ENCODE peak calls at places on chromosomes 16 and 17, in ten cellular contexts. N is type B pancreatic cell, E is heart right ventricle, C is astrocyte of the cerebellum, Z is GM12865, W is activated B cell treated with CpG ODN at 0.5 μM for 24 hours, Q is nephron progenitor cell, K is fibroblast of villous mesenchyme, I is neural progenitor cell, S is body of pancreas. G is an unnamed sample.

GRCh38 chr16:51951668-51952298 is 595.2 kb downstream of the TOX3 start:
- DNase-seq in N (no peak), E (no peak), C (no peak), Z (no peak), W (no peak), Q (peak), K (no peak), I (peak), S (peak), G (no peak)

GRCh38 chr16:78925071-78925714 is 675.3 kb downstream of the MAF start:
- DNase-seq in N (no peak), E (peak), C (no peak), Z (peak), W (no peak), Q (no peak), K (peak), I (peak), S (peak), G (peak)

GRCh38 chr16:88067530-88068411 is 116.5 kb downstream of the BANP start:
- DNase-seq in N (no peak), E (no peak), C (no peak), Z (no peak), W (no peak), Q (no peak), K (no peak), I (no peak), S (peak), G (no peak)

GRCh38 chr16:81493755-81494433 is 49.3 kb downstream of the CMIP start:
- DNase-seq in N (no peak), E (no peak), C (no peak), Z (no peak), W (no peak), Q (no peak), K (peak), I (no peak), S (peak), G (peak)

GRCh38 chr17:40063034-40063765 is 435 bp downstream of the THRA start:
- DNase-seq in N (no peak), E (peak), C (no peak), Z (peak), W (no peak), Q (peak), K (peak), I (peak), S (peak), G (peak)

GRCh38 chr17:50103252-50103651 is 8.1 kb downstream of the PDK2 start:
- DNase-seq in N (no peak), E (no peak), C (no peak), Z (no peak), W (no peak), Q (no peak), K (no peak), I (no peak), S (no peak), G (no peak)

GRCh38 chr17:28917465-28917864 is 14.6 kb upstream of the DHRS13 start:
- DNase-seq in N (no peak), E (no peak), C (no peak), Z (no peak), W (no peak), Q (no peak), K (no peak), I (no peak), S (no peak), G (no peak)

GRCh38 chr16:457732-458400 is 32.4 kb downstream of the RAB11FIP3 start:
- DNase-seq in N (no peak), E (no peak), C (no peak), Z (no peak), W (no peak), Q (no peak), K (peak), I (no peak), S (peak), G (no peak)

GRCh38 chr17:81867123-81867951 is 3.8 kb downstream of the ARHGDIA start:
- DNase-seq in N (no peak), E (no peak), C (no peak), Z (peak), W (no peak), Q (no peak), K (peak), I (peak), S (peak), G (peak)

GRCh38 chr17:18877104-18877503 is 19.2 kb downstream of the PRPSAP2 start:
- DNase-seq in N (no peak), E (no peak), C (no peak), Z (no peak), W (no peak), Q (no peak), K (peak), I (no peak), S (no peak), G (no peak)

GRCh38 chr16:12826559-12826958 is 22.9 kb upstream of the CPPED1 start:
- DNase-seq in N (no peak), E (no peak), C (no peak), Z (no peak), W (no peak), Q (no peak), K (no peak), I (no peak), S (no peak), G (peak)

GRCh38 chr16:69494993-69495392 is 70.6 kb downstream of the CYB5B start:
- DNase-seq in N (no peak), E (no peak), C (no peak), Z (peak), W (no peak), Q (no peak), K (peak), I (peak), S (no peak), G (peak)

GRCh38 chr16:4693956-4694663 is 748 bp downstream of the NUDT16L1 start:
- DNase-seq in N (peak), E (peak), C (no peak), Z (peak), W (peak), Q (peak), K (peak), I (peak), S (peak), G (peak)

DNA sequence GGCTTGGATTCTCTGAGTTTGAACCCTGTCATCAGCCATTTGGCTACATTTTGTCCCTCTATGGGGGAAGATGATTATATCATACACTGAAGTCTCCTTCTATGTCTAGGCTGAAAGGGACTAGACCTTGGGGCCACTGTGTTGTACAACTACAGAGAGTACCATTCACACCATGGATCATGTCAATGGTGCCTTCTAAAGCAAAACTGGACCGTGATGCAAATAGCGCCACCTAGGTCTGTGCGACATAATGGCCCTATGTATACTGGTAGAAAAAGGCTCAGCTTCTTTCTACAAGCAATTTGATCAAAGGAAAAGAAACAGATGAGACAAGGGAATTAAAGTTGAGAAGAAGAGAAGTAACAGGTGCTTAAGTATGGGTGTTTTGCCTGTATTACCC is 100.7 kb downstream of the LYRM1 start:
- DNase-seq in N (no peak), E (no peak), C (no peak), Z (peak), W (no peak), Q (peak), K (peak), I (peak), S (peak), G (peak)
- TF ChIP-seq CTCF in N (peak), E (peak), C (peak), Z (peak), W (no peak), Q (no peak), K (peak), I (peak), S (peak), G (peak)

DNA sequence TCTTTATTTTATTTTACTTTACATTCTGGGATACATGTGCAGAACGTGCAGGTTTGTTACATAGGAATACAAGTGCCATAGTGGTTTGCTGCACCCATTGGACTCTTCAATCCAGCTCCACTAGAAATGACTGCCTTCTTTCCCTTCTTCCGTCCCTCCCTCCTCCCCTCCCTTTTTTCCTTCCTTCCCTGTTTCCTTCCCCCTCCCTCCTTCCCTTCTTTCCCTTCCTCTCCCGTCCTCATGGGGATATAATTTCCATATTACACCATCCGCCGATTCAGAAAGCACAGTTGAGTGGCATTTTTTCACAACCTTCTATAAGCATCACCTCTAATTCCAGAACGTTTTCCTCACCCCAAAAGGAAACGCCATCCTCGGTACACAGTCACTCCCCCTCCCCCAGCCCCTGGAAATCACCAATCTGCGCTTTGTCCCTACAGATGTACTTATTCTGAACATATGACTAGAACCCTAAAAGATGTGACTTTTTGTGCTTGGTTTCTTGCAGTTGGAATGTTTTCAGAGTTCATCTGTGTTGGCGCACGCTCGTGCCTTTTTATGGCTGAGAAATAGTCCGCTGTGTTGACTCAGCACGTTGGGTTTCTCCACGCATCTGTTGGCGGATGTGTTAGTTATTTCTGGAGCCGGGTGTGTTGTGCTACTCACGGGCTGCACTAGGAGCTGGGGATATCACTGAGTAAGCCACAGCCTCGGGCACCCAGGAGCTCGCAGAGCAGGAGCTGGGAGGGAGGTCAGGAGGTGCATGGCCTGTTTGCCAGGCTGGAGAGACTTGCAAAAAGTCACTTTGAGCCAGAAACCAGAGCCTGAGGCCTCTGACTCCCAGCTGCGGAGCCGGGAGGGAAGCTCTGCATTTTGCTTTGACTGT is 336.4 kb downstream of the SEC14L1 start:
- DNase-seq in N (no peak), E (peak), C (peak), Z (no peak), W (no peak), Q (no peak), K (peak), I (no peak), S (peak), G (peak)
- TF ChIP-seq CTCF in N (no peak), E (peak), C (peak), Z (no peak), W (no peak), Q (no peak), K (peak), I (no peak), S (no peak), G (no peak)

DNA sequence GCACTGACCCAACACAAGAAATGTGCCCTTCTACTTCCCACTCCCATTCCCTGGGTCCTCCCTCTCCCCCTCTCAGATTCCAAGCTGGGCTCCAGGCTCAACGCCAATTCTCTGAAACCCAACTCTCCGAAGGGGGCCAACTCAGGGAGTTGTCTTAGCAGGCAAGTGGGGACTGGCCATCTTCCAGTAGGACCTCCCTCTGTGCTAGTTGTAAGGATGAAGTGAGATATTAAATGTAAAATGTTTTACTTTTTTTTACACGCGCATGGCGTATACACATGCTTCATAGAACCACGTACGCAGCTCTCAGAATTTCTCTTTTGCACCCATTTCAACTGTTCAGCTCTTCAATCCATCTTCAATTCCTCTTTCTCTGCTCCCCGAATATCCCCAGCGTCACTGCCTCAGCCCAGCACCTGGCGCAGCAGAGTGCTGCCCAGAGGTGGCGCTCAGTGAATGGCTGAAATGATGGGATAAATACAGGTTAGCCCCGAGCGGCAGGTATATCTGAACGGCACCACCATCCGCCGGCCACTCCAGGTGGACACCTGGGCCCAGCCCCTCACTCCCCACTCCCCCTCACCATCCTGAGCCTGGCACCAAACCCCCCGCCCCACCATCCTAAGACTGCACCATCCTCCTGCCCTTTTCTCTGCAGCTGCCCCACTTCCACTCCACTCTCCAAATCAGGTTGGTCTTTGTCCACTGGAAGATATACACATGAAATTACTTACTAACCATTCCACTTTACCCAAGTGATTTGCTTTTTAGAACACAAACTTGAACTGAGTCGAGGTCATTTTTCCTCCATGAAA is 43.9 kb upstream of the TNRC6C start:
- DNase-seq in N (no peak), E (no peak), C (peak), Z (no peak), W (no peak), Q (no peak), K (no peak), I (peak), S (peak), G (no peak)
- TF ChIP-seq CTCF in N (no peak), E (peak), C (no peak), Z (no peak), W (no peak), Q (no peak), K (no peak), I (peak), S (peak), G (no peak)

GRCh38 chr17:73323622-73324455 is 12.0 kb upstream of the CDC42EP4 start:
- DNase-seq in N (no peak), E (no peak), C (no peak), Z (no peak), W (no peak), Q (no peak), K (peak), I (no peak), S (no peak), G (no peak)
- TF ChIP-seq CTCF in N (no peak), E (no peak), C (no peak), Z (no peak), W (no peak), Q (no peak), K (no peak), I (no peak), S (no peak), G (no peak)

DNA sequence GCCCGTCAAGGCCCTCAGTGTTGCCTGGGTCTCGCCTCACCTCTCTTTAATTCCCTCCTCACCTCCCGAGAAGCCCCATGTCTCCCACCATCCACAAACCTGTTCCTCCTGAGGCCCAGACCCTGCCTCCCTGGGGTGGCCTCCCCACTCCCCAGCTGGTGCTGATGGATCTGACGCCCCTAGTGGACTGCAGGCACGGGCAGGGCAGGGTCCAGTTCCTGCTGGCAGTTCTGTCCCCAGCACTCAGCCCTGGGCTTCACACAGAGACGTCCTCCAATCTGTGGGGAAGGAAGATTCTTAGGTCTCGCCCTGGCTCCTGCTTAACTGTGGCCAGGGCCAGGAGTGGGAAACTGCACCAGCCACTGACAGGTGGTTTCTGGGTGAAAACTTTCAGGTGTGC is 108.8 kb downstream of the AMFR start:
- DNase-seq in N (no peak), E (no peak), C (no peak), Z (no peak), W (no peak), Q (no peak), K (no peak), I (no peak), S (no peak), G (no peak)
- TF ChIP-seq CTCF in N (no peak), E (no peak), C (no peak), Z (no peak), W (no peak), Q (no peak), K (no peak), I (peak), S (no peak), G (no peak)

GRCh38 chr16:85357924-85358505 is 245.7 kb upstream of the CIBAR2 start:
- DNase-seq in N (no peak), E (no peak), C (no peak), Z (no peak), W (no peak), Q (no peak), K (no peak), I (no peak), S (no peak), G (no peak)

GRCh38 chr16:85357323-85357722 is 245.1 kb upstream of the CIBAR2 start:
- DNase-seq in N (peak), E (no peak), C (no peak), Z (no peak), W (no peak), Q (no peak), K (no peak), I (no peak), S (no peak), G (no peak)

GRCh38 chr16:85354623-85355514 is 242.6 kb upstream of the CIBAR2 start:
- DNase-seq in N (no peak), E (no peak), C (peak), Z (no peak), W (no peak), Q (peak), K (peak), I (no peak), S (no peak), G (no peak)

GRCh38 chr16:85355515-85355837 is 243.2 kb upstream of the CIBAR2 start:
- DNase-seq in N (no peak), E (no peak), C (no peak), Z (no peak), W (no peak), Q (no peak), K (no peak), I (no peak), S (no peak), G (no peak)

DNA sequence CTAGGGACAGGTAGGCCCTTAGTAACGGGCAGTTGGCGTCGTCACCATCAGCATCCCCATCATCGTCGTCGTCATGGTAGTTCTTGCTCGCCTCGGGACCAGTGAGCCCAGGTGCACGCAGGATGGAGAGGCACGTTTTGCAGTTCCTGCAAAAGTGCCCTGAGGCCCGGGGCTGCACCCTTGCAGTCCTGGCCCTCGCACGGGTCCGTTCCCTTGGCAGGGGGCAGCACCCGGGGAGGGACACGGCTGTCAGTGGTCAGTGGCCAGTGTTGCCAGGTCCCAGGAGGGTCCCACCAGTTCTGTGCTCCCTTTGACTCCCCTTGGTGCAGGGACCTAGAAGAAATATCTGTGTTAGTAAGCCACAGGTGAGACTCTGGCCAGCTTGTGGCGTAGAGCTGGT is 243.9 kb upstream of the CIBAR2 start:
- DNase-seq in N (no peak), E (no peak), C (no peak), Z (no peak), W (no peak), Q (no peak), K (no peak), I (no peak), S (no peak), G (no peak)
- TF ChIP-seq CTCF in N (no peak), E (no peak), C (no peak), Z (no peak), W (no peak), Q (no peak), K (no peak), I (no peak), S (no peak), G (no peak)

GRCh38 chr16:77724174-77724573 is 1.9 kb downstream of the NUDT7 start:
- DNase-seq in N (no peak), E (no peak), C (no peak), Z (no peak), W (no peak), Q (no peak), K (no peak), I (no peak), S (no peak), G (no peak)

GRCh38 chr16:77721752-77722314 is 481 bp upstream of the NUDT7 start:
- DNase-seq in N (no peak), E (no peak), C (no peak), Z (no peak), W (no peak), Q (no peak), K (no peak), I (peak), S (no peak), G (peak)

GRCh38 chr16:77723108-77723514 is 797 bp downstream of the NUDT7 start:
- DNase-seq in N (no peak), E (peak), C (peak), Z (no peak), W (no peak), Q (peak), K (peak), I (no peak), S (peak), G (peak)

GRCh38 chr16:77722315-77723107 is at the start of gene NUDT7:
- DNase-seq in N (peak), E (peak), C (peak), Z (peak), W (peak), Q (peak), K (peak), I (peak), S (peak), G (peak)
- TF ChIP-seq CTCF in N (peak), E (peak), C (peak), Z (peak), W (no peak), Q (no peak), K (peak), I (peak), S (no peak), G (peak)

GRCh38 chr16:11218324-11218962 is 37.6 kb downstream of the SOCS1 start:
- DNase-seq in N (no peak), E (no peak), C (no peak), Z (no peak), W (no peak), Q (no peak), K (no peak), I (no peak), S (no peak), G (no peak)
- TF ChIP-seq CTCF in N (peak), E (peak), C (peak), Z (peak), W (no peak), Q (peak), K (peak), I (peak), S (no peak), G (peak)

GRCh38 chr17:8176197-8176940 is at the start of gene TMEM107:
- DNase-seq in N (peak), E (peak), C (no peak), Z (peak), W (peak), Q (peak), K (peak), I (peak), S (peak), G (peak)
- TF ChIP-seq CTCF in N (no peak), E (peak), C (no peak), Z (peak), W (no peak), Q (no peak), K (peak), I (no peak), S (no peak), G (no peak)